ENCODE peak calls at places on chromosomes 11 and 22, in nine cellular contexts. U, K, N, B, P, X, Z, I and J are unnamed samples. For H3K27me3 and H3K4me1, the result is how much of the 10 kb centered on the place peaks cover.

GRCh38 chr22:47367993-47368945 is 605.8 kb downstream of the TBC1D22A start:
- DNase-seq in B (no peak), X (no peak), N (no peak), Z (no peak), I (no peak), K (no peak), U (no peak), P (no peak), J (no peak)

GRCh38 chr22:22655452-22656108 is 11.2 kb downstream of the GGTLC2 start:
- DNase-seq in P (no peak), I (no peak), N (no peak), U (no peak), B (no peak), Z (peak), X (no peak), K (no peak), J (no peak)

GRCh38 chr11:114131366-114131963 is 72.0 kb downstream of the ZBTB16 start:
- DNase-seq in N (no peak), K (peak), X (no peak), B (no peak), Z (no peak), I (no peak), U (no peak), P (no peak), J (no peak)

GRCh38 chr11:130827697-130828377 is 88.4 kb downstream of the SNX19 start:
- DNase-seq in K (no peak), U (peak), B (no peak), Z (peak), I (peak), X (peak), N (no peak), P (no peak), J (peak)

GRCh38 chr22:40323681-40324083 is 22.6 kb upstream of the ADSL start:
- DNase-seq in B (no peak), K (peak), Z (no peak), U (no peak), N (no peak), X (no peak), P (no peak), I (no peak), J (no peak)

GRCh38 chr11:66749091-66749490 is 20.1 kb upstream of the SPTBN2 start:
- DNase-seq in K (no peak), B (no peak), I (no peak), X (peak), U (no peak), Z (no peak), N (no peak), P (no peak), J (no peak)

GRCh38 chr22:38831166-38831945 is 12.5 kb downstream of the NPTXR start:
- DNase-seq in K (no peak), Z (peak), I (no peak), N (peak), U (no peak), B (no peak), X (no peak), P (peak), J (no peak)

GRCh38 chr11:68715685-68716084 is 31.3 kb downstream of the GAL start:
- DNase-seq in Z (no peak), N (no peak), K (no peak), X (no peak), U (no peak), B (no peak), P (no peak), I (no peak), J (no peak)

GRCh38 chr22:36197065-36197440 is 4.6 kb downstream of the APOL4 start:
- DNase-seq in U (peak), P (no peak), B (no peak), K (no peak), Z (peak), X (no peak), I (no peak), N (no peak), J (peak)

GRCh38 chr11:121930004-121930965 is 185.7 kb downstream of the BLID start:
- DNase-seq in N (no peak), B (no peak), P (peak), U (no peak), Z (peak), X (no peak), K (no peak), I (no peak), J (no peak)

GRCh38 chr11:129895126-129896041 is at the start of gene NFRKB:
- DNase-seq in K (peak), P (peak), B (peak), X (peak), N (peak), U (peak), I (peak), Z (peak), J (peak)

GRCh38 chr11:76700177-76701100 is 29.9 kb upstream of the LRRC32 start:
- DNase-seq in Z (peak), N (peak), P (no peak), K (no peak), B (no peak), U (no peak), X (peak), I (no peak), J (no peak)

GRCh38 chr11:94405062-94405461 is 3.8 kb upstream of the GPR83 start:
- DNase-seq in I (no peak), U (no peak), N (no peak), K (no peak), P (no peak), B (no peak), Z (no peak), X (no peak), J (no peak)

GRCh38 chr11:11265994-11266606 is 87.0 kb downstream of the CSNK2A3 start:
- DNase-seq in Z (no peak), U (peak), K (peak), P (peak), I (peak), X (peak), N (peak), B (peak), J (no peak)

GRCh38 chr11:12526789-12527188 is 147.4 kb upstream of the TEAD1 start:
- DNase-seq in B (no peak), U (no peak), P (no peak), Z (peak), I (no peak), X (no peak), N (no peak), K (no peak), J (no peak)

GRCh38 chr11:76228122-76229000 is 22.1 kb upstream of the WNT11 start:
- DNase-seq in Z (no peak), I (peak), U (no peak), K (no peak), B (no peak), N (peak), X (no peak), P (no peak), J (no peak)

GRCh38 chr11:100247701-100248100 is 439.4 kb upstream of the ARHGAP42 start:
- DNase-seq in X (no peak), I (no peak), K (no peak), U (no peak), N (no peak), Z (no peak), B (no peak), P (no peak), J (no peak)

GRCh38 chr11:126345759-126346585 is 9.5 kb upstream of the ST3GAL4 start:
- DNase-seq in P (no peak), X (no peak), U (no peak), K (peak), Z (peak), B (no peak), I (no peak), N (peak), J (no peak)

GRCh38 chr11:1531961-1532586 is 40.0 kb downstream of the DUSP8 start:
- DNase-seq in N (no peak), K (no peak), P (no peak), U (no peak), Z (no peak), I (no peak), X (no peak), B (no peak), J (peak)

GRCh38 chr11:6260207-6260726 is 629 bp downstream of the CCKBR start:
- DNase-seq in X (no peak), Z (no peak), B (no peak), K (no peak), N (no peak), P (no peak), I (no peak), U (no peak), J (no peak)
- H3K27me3 ChIP-seq in X (under half), Z (under half), B (under half), K (half or more), N (under half), P (under half), I (under half), U (under half), J (half or more)

GRCh38 chr11:132032555-132032954 is 662.1 kb downstream of the NTM start:
- DNase-seq in K (no peak), Z (peak), I (no peak), X (no peak), P (no peak), B (no peak), U (no peak), N (no peak), J (no peak)

GRCh38 chr11:132024587-132025295 is 654.3 kb downstream of the NTM start:
- DNase-seq in I (peak), P (no peak), Z (peak), X (no peak), N (no peak), K (no peak), U (no peak), B (no peak), J (no peak)

GRCh38 chr11:132030896-132031295 is 660.5 kb downstream of the NTM start:
- DNase-seq in P (no peak), X (no peak), N (no peak), K (no peak), B (no peak), Z (peak), I (no peak), U (no peak), J (no peak)

GRCh38 chr11:132026746-132027145 is 656.3 kb downstream of the NTM start:
- DNase-seq in K (no peak), Z (no peak), N (no peak), U (no peak), B (no peak), X (no peak), P (no peak), I (no peak), J (no peak)

DNA sequence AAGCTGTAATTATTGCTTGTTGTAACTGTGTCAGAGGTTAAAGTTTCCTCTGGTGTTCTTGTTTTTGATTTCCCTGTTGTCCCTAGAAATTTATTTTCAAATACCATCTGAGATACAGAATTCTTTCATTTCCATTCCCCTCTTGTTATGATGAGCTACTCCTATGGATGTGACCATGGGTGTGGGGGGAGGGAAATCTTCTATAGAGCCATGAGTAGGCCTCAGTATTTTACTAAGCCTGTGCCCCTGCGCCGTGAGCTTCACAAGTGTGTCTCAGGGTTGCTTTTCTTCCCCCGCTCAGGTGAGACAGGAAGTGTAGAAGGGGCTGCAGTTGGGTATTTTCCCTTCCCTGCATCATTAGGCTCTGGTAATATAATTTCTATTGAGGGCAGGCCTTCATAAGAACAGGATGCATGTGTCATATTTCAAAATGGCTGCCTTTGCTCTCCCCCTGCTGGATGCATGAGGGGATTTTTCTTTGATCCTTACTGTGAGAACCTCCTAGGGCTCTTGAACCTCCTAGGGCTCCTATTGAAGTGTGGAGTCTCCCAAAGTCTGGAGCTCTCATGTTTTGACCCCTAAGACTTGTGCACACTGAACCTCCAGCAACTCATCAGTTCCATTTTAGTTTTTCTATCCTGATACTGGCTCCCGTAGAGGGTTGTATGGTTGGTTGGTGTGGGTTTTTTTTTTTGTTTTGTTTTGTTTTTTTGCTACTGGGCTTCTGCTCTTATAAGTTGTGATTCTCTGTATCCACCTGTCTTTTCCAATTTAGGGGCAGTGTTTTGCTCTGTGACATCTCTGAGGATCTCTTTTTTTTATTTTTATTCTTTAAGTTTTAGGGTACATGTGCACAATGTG is 658.2 kb downstream of the NTM start:
- DNase-seq in Z (peak), N (no peak), U (peak), X (no peak), P (no peak), K (no peak), I (peak), B (no peak), J (peak)
- H3K4me1 ChIP-seq in Z (under half), N (under half), U (under half), X (under half), P (under half), K (under half), I (under half), B (under half), J (under half)

GRCh38 chr11:18700872-18701271 is 2.3 kb downstream of the TMEM86A start:
- DNase-seq in P (no peak), U (no peak), I (no peak), N (no peak), Z (no peak), K (no peak), B (no peak), X (no peak), J (no peak)

GRCh38 chr11:18699848-18700261 is 1.3 kb downstream of the TMEM86A start:
- DNase-seq in X (no peak), B (no peak), P (no peak), K (no peak), I (no peak), N (no peak), Z (no peak), U (no peak), J (peak)

GRCh38 chr11:18700375-18700774 is 1.8 kb downstream of the TMEM86A start:
- DNase-seq in I (no peak), N (no peak), P (no peak), X (no peak), B (no peak), Z (no peak), U (no peak), K (no peak), J (no peak)

GRCh38 chr11:18703001-18703763 is 4.6 kb downstream of the TMEM86A start:
- DNase-seq in K (no peak), Z (no peak), X (no peak), B (no peak), I (no peak), U (no peak), N (no peak), P (no peak), J (peak)

GRCh38 chr11:18701614-18702216 is 3.1 kb downstream of the TMEM86A start:
- DNase-seq in X (no peak), N (no peak), B (no peak), P (no peak), U (no peak), I (no peak), K (no peak), Z (no peak), J (no peak)
- H3K27me3 ChIP-seq in X (under half), N (under half), B (under half), P (under half), U (under half), I (under half), K (under half), Z (under half), J (under half)

DNA sequence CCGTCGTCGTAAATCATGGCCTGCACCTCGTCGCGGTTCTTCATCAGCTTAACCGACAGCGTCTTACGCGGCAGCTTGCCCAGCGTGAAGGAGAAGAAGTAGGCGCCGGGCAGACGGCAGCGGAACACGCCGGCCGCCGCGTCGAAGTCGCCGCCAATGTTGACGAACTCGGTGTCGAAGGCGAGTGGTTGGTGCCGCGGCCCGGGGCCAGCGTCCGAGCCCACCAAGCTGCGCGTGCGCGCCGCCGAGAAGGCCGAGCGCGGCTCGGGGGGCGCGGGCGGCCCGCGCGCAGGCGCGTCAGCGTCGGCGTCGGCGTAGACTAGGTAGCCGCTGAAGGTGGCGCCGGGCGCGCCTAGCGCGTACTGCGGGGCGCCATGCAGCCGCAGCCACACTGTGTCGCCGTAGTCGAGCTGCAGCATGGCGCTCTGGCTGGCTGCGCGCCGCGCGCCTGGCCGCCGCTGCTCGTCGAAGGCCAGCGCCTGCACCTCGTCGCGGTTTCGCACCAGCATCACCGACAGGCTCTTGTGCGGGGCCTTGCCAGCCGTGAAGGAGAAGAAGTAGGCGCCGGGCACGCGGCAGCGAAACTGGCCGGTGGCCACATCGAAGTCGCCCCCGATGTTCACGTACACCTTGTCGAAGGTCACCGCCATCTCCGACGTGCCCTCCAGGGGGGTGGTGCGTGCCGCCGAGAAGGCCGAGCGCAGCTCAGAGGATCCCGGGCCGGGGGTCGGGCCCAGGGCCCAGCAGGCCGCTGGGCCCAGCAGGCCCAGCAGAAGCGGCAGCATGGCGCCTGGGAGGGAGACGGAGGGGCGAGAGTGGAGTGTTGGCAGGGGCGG is 3.8 kb downstream of the FAM180B start:
- DNase-seq in X (no peak), N (no peak), P (no peak), I (no peak), Z (no peak), B (no peak), K (no peak), U (no peak), J (no peak)
- H3K4me1 ChIP-seq in X (under half), N (under half), P (under half), I (under half), Z (under half), B (under half), K (under half), U (under half), J (under half)

DNA sequence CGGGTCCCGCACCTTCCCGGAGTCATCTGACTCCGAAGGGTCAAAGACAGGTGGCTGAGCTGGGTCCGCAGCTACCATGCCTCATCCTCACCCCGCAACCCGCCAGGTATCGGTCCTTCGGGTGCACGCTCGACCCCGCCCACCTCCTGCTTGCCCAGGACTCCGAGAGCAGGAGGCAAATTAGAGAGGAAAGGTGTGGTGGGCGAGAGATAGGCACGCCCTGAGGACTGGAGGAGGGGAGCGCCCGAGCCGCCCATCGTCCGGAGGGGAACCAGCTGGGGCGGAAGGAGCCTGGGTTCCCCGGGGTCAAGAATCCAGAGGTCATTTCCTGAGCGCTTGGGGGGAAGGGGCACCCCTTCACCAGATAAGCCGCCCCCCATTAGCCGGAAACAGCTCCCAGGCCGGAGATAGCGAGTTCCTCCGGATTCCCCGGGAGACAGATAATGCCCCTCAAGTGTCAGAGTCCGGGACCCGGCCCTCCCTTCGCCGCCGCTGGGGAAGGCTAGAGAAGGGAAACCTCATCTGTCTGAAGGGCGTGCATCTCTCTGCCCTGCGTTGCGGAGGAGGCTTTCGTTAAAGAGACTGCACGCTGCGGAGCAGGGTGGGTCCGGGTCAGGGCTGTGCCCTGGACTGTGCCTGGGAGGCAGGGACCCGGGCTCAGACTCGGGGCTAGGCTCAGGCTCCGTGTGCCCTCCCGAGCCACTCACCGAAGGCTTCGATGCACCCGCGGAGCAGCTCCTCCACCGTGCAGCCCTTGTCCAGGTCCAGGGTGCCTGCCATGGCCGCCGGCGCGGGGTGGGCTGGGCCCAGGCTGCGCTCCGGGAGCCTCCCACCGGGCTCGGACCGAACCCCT is 1.6 kb downstream of the RASGRP2 start:
- DNase-seq in Z (no peak), I (peak), K (peak), N (no peak), P (no peak), B (no peak), X (no peak), U (no peak), J (no peak)
- H3K27me3 ChIP-seq in Z (under half), I (under half), K (under half), N (under half), P (under half), B (under half), X (under half), U (half or more), J (under half)

GRCh38 chr11:96213500-96213899 is 129.5 kb downstream of the MAML2 start:
- DNase-seq in N (no peak), I (no peak), X (no peak), U (no peak), B (no peak), K (no peak), Z (peak), P (no peak), J (no peak)
- H3K4me1 ChIP-seq in N (under half), I (under half), X (under half), U (under half), B (half or more), K (half or more), Z (under half), P (half or more), J (half or more)

DNA sequence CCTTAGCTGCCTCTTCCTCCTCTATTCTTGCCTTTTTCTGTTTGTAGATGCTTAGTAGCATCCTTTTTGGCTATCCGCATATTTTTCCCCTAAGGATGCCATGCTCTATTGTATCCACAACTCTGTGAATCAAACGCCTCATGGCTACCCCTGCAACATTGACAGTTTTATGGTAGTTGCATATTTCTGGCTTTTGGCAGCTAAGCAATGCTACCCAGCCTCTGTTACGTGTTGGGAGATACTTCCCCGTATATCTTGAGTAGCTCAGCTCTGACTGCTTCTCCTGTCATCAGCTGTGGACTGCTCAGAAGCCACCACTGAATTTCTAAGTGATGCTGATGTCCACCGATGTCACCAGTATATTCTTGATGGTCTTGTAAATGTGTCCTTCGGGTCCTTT is 15.1 kb upstream of the SLC3A2 start:
- DNase-seq in X (no peak), P (no peak), Z (no peak), N (no peak), B (no peak), K (no peak), I (no peak), U (no peak), J (no peak)
- H3K27me3 ChIP-seq in X (under half), P (under half), Z (under half), N (under half), B (under half), K (under half), I (under half), U (under half), J (under half)